ENCODE peak calls at places on chromosome 15, in six cellular contexts. G is H1, U is HepG2, X is HCT116, H is K562, T is GM12878. F is an unnamed sample.
A peak's percentile ranks its signal among the peaks of the same experiment; 100 is the strongest.

GRCh38 chr15:82709081-82709420 is 624 bp downstream of the AP3B2 start:
- DNase-seq in G (no peak), H (no peak), X (no peak), T (no peak), U (no peak), F (peak; percentile 73)

GRCh38 chr15:88428053-88428452 is 39.1 kb downstream of the MRPL46 start:
- DNase-seq in G (no peak), U (no peak), H (no peak), T (no peak), X (no peak), F (no peak)

GRCh38 chr15:51094606-51095569 is at the start of gene TNFAIP8L3:
- DNase-seq in G (no peak), U (peak; percentile 7), X (no peak), T (no peak), H (no peak), F (peak; percentile 35)

GRCh38 chr15:70834999-70835398 is 19.0 kb downstream of the LARP6 start:
- DNase-seq in H (no peak), X (no peak), G (no peak), T (no peak), U (no peak), F (no peak)

GRCh38 chr15:81331600-81331999 is 7.7 kb upstream of the STARD5 start:
- DNase-seq in H (peak; percentile 64), T (no peak), X (no peak), U (no peak), G (no peak), F (no peak)

GRCh38 chr15:90497912-90498311 is 31.8 kb upstream of the CRTC3 start:
- DNase-seq in T (no peak), G (no peak), H (peak; percentile 26), U (no peak), X (no peak), F (no peak)

GRCh38 chr15:94346272-94346671 is 114.9 kb downstream of the MCTP2 start:
- DNase-seq in G (no peak), H (no peak), U (no peak), T (no peak), X (no peak), F (no peak)

GRCh38 chr15:32994810-32995424 is 199.6 kb downstream of the FMN1 start:
- DNase-seq in T (no peak), X (peak; percentile 21), G (no peak), U (peak; percentile 7), H (peak; percentile 26), F (no peak)

GRCh38 chr15:44727462-44728231 is 8.7 kb upstream of the TRIM69 start:
- DNase-seq in H (no peak), G (no peak), X (no peak), T (no peak), U (no peak), F (no peak)

GRCh38 chr15:90816401-90817116 is 51.8 kb upstream of the FURIN start:
- DNase-seq in U (no peak), H (no peak), X (no peak), T (no peak), G (no peak), F (no peak)

GRCh38 chr15:31499953-31500808 is 173.5 kb downstream of the KLF13 start:
- DNase-seq in U (no peak), G (no peak), T (no peak), H (no peak), X (no peak), F (no peak)

GRCh38 chr15:31554261-31554660 is 227.6 kb downstream of the KLF13 start:
- DNase-seq in X (no peak), T (no peak), U (no peak), H (no peak), G (no peak), F (no peak)

GRCh38 chr15:20356444-20357138 is 185.0 kb downstream of the GOLGA6L6 start:
- DNase-seq in X (peak; percentile 32), T (no peak), G (no peak), U (peak; percentile 45), H (peak; percentile 88), F (peak; percentile 56)

GRCh38 chr15:69794643-69795461 is 302.9 kb downstream of the TLE3 start:
- DNase-seq in U (no peak), G (no peak), T (no peak), H (no peak), X (peak; percentile 4), F (no peak)

GRCh38 chr15:63157891-63158431 is 684 bp upstream of the RPS27L start:
- DNase-seq in G (no peak), T (no peak), H (peak; percentile 44), U (peak; percentile 70), X (peak; percentile 32), F (no peak)

GRCh38 chr15:32952901-32953889 is 235.4 kb downstream of the GREM1 start:
- DNase-seq in G (no peak), U (no peak), X (no peak), H (no peak), T (no peak), F (no peak)

GRCh38 chr15:94522125-94522524 is 290.8 kb downstream of the MCTP2 start:
- DNase-seq in X (no peak), H (no peak), T (no peak), U (no peak), G (no peak), F (no peak)

GRCh38 chr15:33425149-33425548 is 114.4 kb downstream of the RYR3 start:
- DNase-seq in H (no peak), U (no peak), T (no peak), X (no peak), G (no peak), F (no peak)

GRCh38 chr15:89057506-89058133 is 30.6 kb upstream of the ABHD2 start:
- DNase-seq in U (peak; percentile 62), T (peak; percentile 15), X (peak; percentile 45), G (peak; percentile 60), H (peak; percentile 93), F (peak; percentile 95)

GRCh38 chr15:66730168-66731014 is 28.4 kb downstream of the SMAD6 start:
- DNase-seq in U (no peak), G (no peak), X (no peak), H (no peak), T (no peak), F (no peak)

GRCh38 chr15:46091860-46092450 is 457.1 kb downstream of the SQOR start:
- DNase-seq in T (no peak), X (peak; percentile 4), U (peak; percentile 12), H (peak; percentile 10), G (peak; percentile 15), F (peak; percentile 38)

GRCh38 chr15:74307827-74308642 is 59.4 kb downstream of the CYP11A1 start:
- DNase-seq in U (peak; percentile 33), G (no peak), X (peak; percentile 49), T (no peak), H (peak; percentile 56), F (peak; percentile 63)

DNA sequence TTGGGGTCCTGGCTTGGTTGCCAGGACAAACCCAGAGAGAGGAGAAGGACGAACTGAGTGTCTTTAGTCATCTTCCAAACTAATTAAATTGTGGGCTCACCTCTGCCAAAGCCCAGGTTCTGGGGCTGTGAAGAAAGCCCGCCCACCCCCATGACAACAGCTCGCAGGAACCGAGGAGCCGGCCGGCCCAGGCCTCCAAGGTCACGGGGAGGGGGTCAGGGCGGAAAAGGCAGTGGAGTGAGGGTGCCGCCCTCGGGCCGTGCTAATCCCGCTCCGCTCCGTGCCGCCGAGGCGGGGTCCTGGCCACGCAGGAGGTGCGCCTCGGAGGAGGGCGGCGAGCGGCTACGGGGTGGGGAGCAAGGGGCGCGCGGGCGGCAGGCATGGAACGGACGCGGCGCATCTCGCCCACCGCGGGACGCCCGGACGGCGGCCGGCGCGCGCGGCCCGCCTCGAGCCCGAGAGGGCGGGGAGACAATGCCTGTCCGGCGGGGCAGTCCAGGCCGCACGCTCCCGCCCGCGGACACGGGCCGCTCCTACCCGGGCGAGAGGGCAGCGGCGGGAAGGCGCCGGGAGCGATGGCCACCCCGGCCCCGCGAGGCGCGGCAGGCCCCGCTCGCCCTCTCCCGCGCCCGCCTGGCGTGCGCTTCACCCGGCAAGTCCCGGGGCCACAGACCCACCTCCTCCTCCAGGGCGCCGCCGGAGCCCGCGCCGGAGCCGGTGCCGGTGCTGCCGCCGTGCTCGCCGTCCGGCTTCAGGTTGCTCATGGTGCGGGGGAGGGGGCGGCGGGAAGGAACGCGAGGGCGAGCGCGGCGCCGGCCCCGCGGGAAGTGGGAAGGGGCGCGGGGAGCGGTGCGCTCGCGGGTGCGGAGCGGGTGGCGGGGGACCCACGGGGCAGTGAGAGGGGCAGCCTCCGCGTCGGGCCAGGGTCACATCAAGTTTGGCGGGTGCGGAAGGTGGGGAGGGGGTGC is 549 bp downstream of the RBPMS2 start:
- DNase-seq in U (no peak), H (peak; percentile 53), G (no peak), X (no peak), T (no peak), F (peak; percentile 44)
- TF ChIP-seq ATF3 in U (no peak), H (no peak), G (no peak), X (no peak), T (no peak), F (no peak)

DNA sequence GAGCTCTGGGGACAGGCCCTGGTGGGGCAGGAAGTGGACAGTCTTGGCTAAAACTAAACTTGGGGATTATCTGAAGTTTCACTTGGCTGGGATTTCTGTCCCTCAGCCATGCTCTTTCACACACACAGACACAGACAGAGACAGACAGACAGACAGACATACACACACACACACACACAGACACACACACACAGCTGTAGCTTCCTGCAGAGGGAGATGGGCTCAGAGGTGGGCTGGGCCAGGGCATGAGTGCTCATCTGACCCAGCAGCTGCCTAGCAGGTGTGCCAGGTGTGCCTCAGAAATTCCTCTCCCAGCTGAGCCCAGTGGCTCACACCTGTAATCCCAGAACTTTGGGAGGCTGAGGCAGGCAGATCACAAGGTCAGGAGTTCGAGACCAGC is 3.3 kb downstream of the RHOV start:
- DNase-seq in X (no peak), G (no peak), U (no peak), T (no peak), H (no peak), F (no peak)
- TF ChIP-seq ATF3 in X (no peak), G (no peak), U (no peak), T (no peak), H (no peak), F (no peak)

DNA sequence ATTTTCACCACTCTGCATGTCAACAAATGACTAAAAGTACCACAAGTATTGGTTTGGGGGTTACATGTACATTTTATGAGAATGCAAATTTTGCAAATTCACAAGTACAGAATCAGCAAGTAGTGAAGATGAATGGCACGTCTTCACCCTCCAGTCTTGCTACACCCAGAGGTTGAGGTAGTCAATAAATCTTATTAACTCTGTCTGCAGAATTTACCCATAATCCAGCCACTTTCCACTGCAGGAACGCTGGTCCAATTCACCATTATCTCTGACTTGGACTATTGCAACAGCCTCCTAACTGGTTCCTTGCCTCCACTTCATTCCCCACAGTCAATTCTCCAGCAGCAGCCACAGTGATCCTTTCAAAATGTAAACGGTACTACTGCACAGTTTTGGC is 10.6 kb downstream of the PSMA4 start:
- DNase-seq in T (no peak), H (no peak), G (no peak), U (no peak), X (no peak), F (no peak)
- TF ChIP-seq ATF3 in T (no peak), H (no peak), G (no peak), U (no peak), X (no peak), F (no peak)

GRCh38 chr15:39313467-39313866 is 267.4 kb upstream of the THBS1 start:
- DNase-seq in H (no peak), T (no peak), G (no peak), U (no peak), X (no peak), F (peak; percentile 17)

GRCh38 chr15:39312984-39313383 is 267.9 kb upstream of the THBS1 start:
- DNase-seq in G (peak; percentile 9), U (peak; percentile 77), X (peak; percentile 2), T (no peak), H (peak; percentile 10), F (peak; percentile 19)

GRCh38 chr15:39315200-39315599 is 265.7 kb upstream of the THBS1 start:
- DNase-seq in X (no peak), T (no peak), U (no peak), H (no peak), G (no peak), F (no peak)

GRCh38 chr15:39313881-39314280 is 267.0 kb upstream of the THBS1 start:
- DNase-seq in U (no peak), T (no peak), X (no peak), H (no peak), G (no peak), F (no peak)

GRCh38 chr15:39310633-39311032 is 270.2 kb upstream of the THBS1 start:
- DNase-seq in G (no peak), X (no peak), T (no peak), H (no peak), U (no peak), F (no peak)
- TF ChIP-seq ATF3 in G (no peak), X (no peak), T (no peak), H (no peak), U (no peak), F (no peak)

F was measured in WTC11.